ENCODE peak calls at places on chromosomes 7 and 10, in six cellular contexts. X is heart left ventricle, A is IMR-90, R is endothelial cell of umbilical vein, S is uterus, V is transverse colon. G is an unnamed sample.

GRCh38 chr10:110746254-110746826 is 102.2 kb downstream of the RBM20 start:
- DNase-seq in A (peak; percentile 71), X (no peak), R (peak; percentile 81), V (peak; percentile 74), S (peak; percentile 65), G (peak; percentile 66)

GRCh38 chr7:126040114-126041045 is 1110.8 kb upstream of the POT1 start:
- DNase-seq in A (no peak), X (no peak), S (no peak), V (no peak), R (no peak), G (no peak)

GRCh38 chr7:155380986-155381851 is 76.7 kb upstream of the EN2 start:
- DNase-seq in V (no peak), A (no peak), X (no peak), S (no peak), R (no peak), G (no peak)

GRCh38 chr10:57799625-57800024 is 468.1 kb downstream of the IPMK start:
- DNase-seq in R (no peak), A (no peak), S (no peak), V (no peak), X (no peak), G (no peak)

GRCh38 chr7:151888079-151888673 is 11.3 kb upstream of the PRKAG2 start:
- DNase-seq in A (no peak), R (no peak), V (no peak), X (no peak), S (no peak), G (no peak)

GRCh38 chr7:726854-727103 is 280 bp downstream of the DNAAF5 start:
- DNase-seq in A (no peak), R (no peak), X (no peak), S (no peak), V (no peak), G (no peak)

GRCh38 chr7:139118234-139118802 is 8.8 kb upstream of the ZC3HAV1 start:
- DNase-seq in S (no peak), V (no peak), A (peak; percentile 81), X (no peak), R (peak; percentile 86), G (no peak)

GRCh38 chr10:100744136-100744979 is 1.0 kb upstream of the PAX2 start:
- DNase-seq in A (no peak), S (no peak), X (no peak), R (no peak), V (no peak), G (no peak)

GRCh38 chr7:133575726-133576125 is 322.8 kb downstream of the EXOC4 start:
- DNase-seq in V (no peak), R (no peak), S (no peak), A (no peak), X (no peak), G (no peak)

GRCh38 chr10:6140141-6140841 is 51.5 kb downstream of the RBM17 start:
- DNase-seq in V (peak; percentile 76), X (no peak), S (no peak), R (no peak), A (no peak), G (no peak)

GRCh38 chr7:129311429-129311828 is 86.6 kb downstream of the AHCYL2 start:
- DNase-seq in S (no peak), V (no peak), R (no peak), X (no peak), A (no peak), G (no peak)

GRCh38 chr10:14302035-14302434 is 28.7 kb downstream of the FRMD4A start:
- DNase-seq in V (no peak), R (peak; percentile 26), S (no peak), A (peak; percentile 43), X (no peak), G (no peak)

GRCh38 chr7:132500727-132501410 is 75.4 kb downstream of the PLXNA4 start:
- DNase-seq in R (peak; percentile 95), A (no peak), V (peak; percentile 28), S (peak; percentile 85), X (no peak), G (peak; percentile 70)

GRCh38 chr7:120464104-120464503 is 191.1 kb downstream of the KCND2 start:
- DNase-seq in S (no peak), R (no peak), V (no peak), A (no peak), X (no peak), G (no peak)

GRCh38 chr7:106068538-106068961 is 43.6 kb downstream of the SYPL1 start:
- DNase-seq in S (peak; percentile 59), V (no peak), A (no peak), X (no peak), R (no peak), G (no peak)

GRCh38 chr10:65861249-65861648 is 1064.6 kb upstream of the LRRTM3 start:
- DNase-seq in S (no peak), A (no peak), V (no peak), X (no peak), R (peak; percentile 19), G (no peak)

GRCh38 chr10:126131338-126131737 is 235.0 kb downstream of the FANK1 start:
- DNase-seq in V (no peak), R (no peak), S (no peak), X (no peak), A (peak; percentile 31), G (no peak)

DNA sequence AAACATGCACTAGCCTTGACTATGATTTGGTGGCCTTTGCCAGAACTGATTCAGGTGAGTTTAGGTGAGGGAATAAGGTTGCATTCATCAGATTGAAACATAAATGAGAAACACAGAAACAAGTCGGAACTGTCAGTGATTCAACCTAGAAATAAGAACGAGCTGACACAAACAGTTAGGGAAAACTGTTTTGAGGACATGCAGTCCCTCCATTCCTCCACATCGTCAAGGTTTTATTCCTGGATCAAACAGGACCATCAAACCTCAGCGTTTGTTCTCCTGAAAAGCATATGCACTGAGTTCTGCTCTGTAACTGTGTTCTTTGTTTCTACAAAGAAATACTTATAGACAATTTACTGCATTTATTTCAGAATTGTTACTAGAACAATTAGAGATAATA is 1.7 kb downstream of the ZNF248 start:
- DNase-seq in R (no peak), A (no peak), X (no peak), V (no peak), S (no peak), G (no peak)
- H3K27ac ChIP-seq in R (no peak overlapping the region), A (no peak overlapping the region), X (no peak overlapping the region), V (peak overlapping the region; percentile 100), S (peak overlapping the region; percentile 6), G (no peak overlapping the region)

DNA sequence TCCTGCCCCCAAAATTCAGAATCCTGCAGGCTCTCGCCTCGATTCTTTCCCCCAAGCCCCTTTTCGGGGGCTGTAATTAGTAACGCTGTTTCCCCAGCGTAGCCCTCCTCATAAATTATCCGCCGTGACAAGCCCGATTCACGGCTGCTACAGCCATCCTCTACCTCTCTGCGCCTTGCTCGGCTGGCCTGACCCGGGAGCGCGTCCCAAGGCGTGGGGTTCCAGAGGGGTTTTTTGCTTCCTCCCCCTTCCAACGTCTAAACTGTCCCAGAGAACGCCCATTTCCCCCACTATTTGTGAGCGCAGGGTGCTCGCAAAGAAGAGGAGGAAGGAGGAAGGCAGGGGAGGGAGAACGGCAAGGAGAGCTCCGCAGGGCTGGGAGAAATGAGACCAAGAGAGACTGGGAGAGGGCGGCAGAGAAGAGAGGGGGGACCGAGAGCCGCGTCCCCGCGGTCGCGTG is 889 bp downstream of the HOXA5 start:
- DNase-seq in A (no peak), V (no peak), R (no peak), S (no peak), X (no peak), G (peak; percentile 72)
- H3K9me3 ChIP-seq in A (no peaks in the 10 kb centered on the region), V (no peaks in the 10 kb centered on the region), R (no peaks in the 10 kb centered on the region), S (no peaks in the 10 kb centered on the region), X (no peaks in the 10 kb centered on the region), G (no peaks in the 10 kb centered on the region)

GRCh38 chr7:94115316-94115715 is 111.2 kb upstream of the BET1 start:
- DNase-seq in V (no peak), X (no peak), S (no peak), R (no peak), A (peak; percentile 33), G (no peak)

GRCh38 chr7:94111009-94111408 is 106.9 kb upstream of the BET1 start:
- DNase-seq in R (no peak), S (no peak), V (no peak), A (no peak), X (no peak), G (no peak)

GRCh38 chr7:94109556-94109955 is 105.4 kb upstream of the BET1 start:
- DNase-seq in X (no peak), S (no peak), V (no peak), A (no peak), R (no peak), G (no peak)
- TF ChIP-seq POLR2A in X (no peak), S (no peak), V (no peak), A (no peak), R (no peak), G (no peak)

GRCh38 chr10:103042129-103042528 is 124.0 kb downstream of the CNNM2 start:
- DNase-seq in R (no peak), X (no peak), A (no peak), S (no peak), V (no peak), G (no peak)
- H3K27ac ChIP-seq in R (no peak overlapping the region), X (no peak overlapping the region), A (no peak overlapping the region), S (no peak overlapping the region), V (no peak overlapping the region), G (no peak overlapping the region)

G was measured in adrenal gland.